ENCODE peak calls at places on chromosomes 12 and 14, in six cellular contexts. X, N, E, K, R and Z are unnamed samples.

GRCh38 chr12:59827767-59828166 is 231.9 kb downstream of the SLC16A7 start:
- DNase-seq in X (no peak), N (no peak), E (no peak), K (no peak), R (no peak), Z (no peak)

GRCh38 chr12:123734268-123734667 is 22.1 kb downstream of the ATP6V0A2 start:
- DNase-seq in X (no peak), N (no peak), E (no peak), K (no peak), R (no peak), Z (no peak)

GRCh38 chr12:21248679-21249078 is 86.0 kb downstream of the SLCO1A2 start:
- DNase-seq in X (no peak), N (no peak), E (no peak), K (no peak), R (peak), Z (no peak)

GRCh38 chr12:127942981-127943380 is 324.0 kb upstream of the TMEM132C start:
- DNase-seq in X (no peak), N (no peak), E (no peak), K (no peak), R (no peak), Z (no peak)

GRCh38 chr12:979355-979754 is 11.7 kb upstream of the ERC1 start:
- DNase-seq in X (no peak), N (no peak), E (no peak), K (no peak), R (no peak), Z (no peak)

GRCh38 chr14:95222151-95222631 is 64.9 kb upstream of the DICER1 start:
- DNase-seq in X (no peak), N (no peak), E (no peak), K (no peak), R (peak), Z (no peak)

GRCh38 chr14:61698216-61698980 is 3.1 kb downstream of the HIF1A start:
- DNase-seq in X (no peak), N (no peak), E (no peak), K (peak), R (peak), Z (no peak)

GRCh38 chr14:64594438-64594837 is 44.7 kb downstream of the PPP1R36 start:
- DNase-seq in X (no peak), N (no peak), E (no peak), K (no peak), R (no peak), Z (no peak)

GRCh38 chr14:34043627-34044372 is 92.9 kb upstream of the EGLN3 start:
- DNase-seq in X (no peak), N (no peak), E (peak), K (no peak), R (no peak), Z (peak)

GRCh38 chr12:95683418-95683817 is 107.1 kb downstream of the NTN4 start:
- DNase-seq in X (no peak), N (no peak), E (no peak), K (no peak), R (no peak), Z (no peak)

GRCh38 chr12:107580750-107581529 is 104.7 kb upstream of the PWP1 start:
- DNase-seq in X (no peak), N (no peak), E (no peak), K (peak), R (peak), Z (no peak)

GRCh38 chr12:112638420-112638819 is 153.1 kb upstream of the RPH3A start:
- DNase-seq in X (no peak), N (no peak), E (no peak), K (no peak), R (no peak), Z (no peak)

GRCh38 chr12:92968201-92968813 is 39.2 kb upstream of the EEA1 start:
- DNase-seq in X (no peak), N (no peak), E (no peak), K (no peak), R (no peak), Z (no peak)

GRCh38 chr12:88958961-88959360 is 378.7 kb upstream of the KITLG start:
- DNase-seq in X (no peak), N (no peak), E (no peak), K (peak), R (no peak), Z (no peak)

GRCh38 chr12:57816855-57817151 is 1.7 kb downstream of the AVIL start:
- DNase-seq in X (no peak), N (no peak), E (no peak), K (no peak), R (peak), Z (no peak)

GRCh38 chr12:93006655-93007208 is 77.6 kb upstream of the EEA1 start:
- DNase-seq in X (no peak), N (no peak), E (no peak), K (no peak), R (no peak), Z (no peak)

GRCh38 chr12:94230357-94230905 is 82.1 kb downstream of the PLXNC1 start:
- DNase-seq in X (no peak), N (no peak), E (no peak), K (no peak), R (peak), Z (no peak)

GRCh38 chr14:101496779-101497420 is 64.4 kb upstream of the DIO3 start:
- DNase-seq in X (no peak), N (no peak), E (no peak), K (peak), R (no peak), Z (no peak)

GRCh38 chr12:27937768-27938167 is 34.8 kb downstream of the PTHLH start:
- DNase-seq in X (no peak), N (no peak), E (no peak), K (no peak), R (peak), Z (no peak)

GRCh38 chr12:124809878-124810277 is 53.8 kb downstream of the SCARB1 start:
- DNase-seq in X (no peak), N (no peak), E (no peak), K (no peak), R (no peak), Z (no peak)

GRCh38 chr12:98635657-98636323 is 8.8 kb downstream of the IKBIP start:
- DNase-seq in X (no peak), N (peak), E (no peak), K (no peak), R (peak), Z (no peak)

GRCh38 chr12:113766880-113767878 is 198.9 kb downstream of the RBM19 start:
- DNase-seq in X (no peak), N (peak), E (no peak), K (peak), R (peak), Z (no peak)

GRCh38 chr12:28629691-28630090 is 439.4 kb downstream of the CCDC91 start:
- DNase-seq in X (no peak), N (no peak), E (no peak), K (no peak), R (no peak), Z (no peak)

GRCh38 chr14:101543814-101544213 is 17.5 kb upstream of the DIO3 start:
- DNase-seq in X (no peak), N (no peak), E (no peak), K (no peak), R (no peak), Z (no peak)

GRCh38 chr14:35383569-35384385 is 20.8 kb downstream of the NFKBIA start:
- DNase-seq in X (no peak), N (no peak), E (no peak), K (no peak), R (no peak), Z (no peak)

GRCh38 chr12:49846033-49846432 is 3.1 kb upstream of the BCDIN3D start:
- DNase-seq in X (no peak), N (no peak), E (no peak), K (no peak), R (no peak), Z (no peak)

GRCh38 chr12:4069046-4070010 is 196.1 kb upstream of the PARP11 start:
- DNase-seq in X (no peak), N (no peak), E (no peak), K (no peak), R (peak), Z (no peak)

GRCh38 chr12:107591095-107591375 is 94.6 kb upstream of the PWP1 start:
- DNase-seq in X (no peak), N (no peak), E (no peak), K (no peak), R (no peak), Z (no peak)